ENCODE peak calls at places on chromosomes 13 and 19, in ten cellular contexts. O is tibial nerve, H is adrenal gland, S is tibial artery, E is HCT116, Q is small intestine, U is psoas muscle, A is OCI-LY7, C is esophagus squamous epithelium, F is esophagus muscularis mucosa. P is an unnamed sample.

GRCh38 chr19:38700350-38700932 is 43.8 kb downstream of the CAPN12 start:
- DNase-seq in O (no peak), H (no peak), S (no peak), E (no peak), Q (peak; percentile 65), U (no peak), A (no peak), C (no peak), F (no peak), P (peak; percentile 18)

GRCh38 chr19:7731218-7731595 is 703 bp downstream of the CLEC4G start:
- DNase-seq in O (no peak), H (no peak), S (no peak), E (no peak), Q (no peak), U (no peak), A (no peak), C (no peak), F (no peak), P (no peak)

GRCh38 chr19:47122359-47123335 is 8.0 kb upstream of the SAE1 start:
- DNase-seq in O (no peak), H (no peak), S (no peak), E (no peak), Q (no peak), U (no peak), A (no peak), C (no peak), F (no peak), P (no peak)

GRCh38 chr13:35471466-35472307 is 4.8 kb downstream of the MAB21L1 start:
- DNase-seq in O (no peak), H (no peak), S (no peak), E (no peak), Q (no peak), U (no peak), A (no peak), C (no peak), F (no peak), P (no peak)

GRCh38 chr19:34474233-34474989 is 7.1 kb upstream of the WTIP start:
- DNase-seq in O (no peak), H (no peak), S (no peak), E (no peak), Q (no peak), U (no peak), A (no peak), C (no peak), F (no peak), P (peak; percentile 13)

GRCh38 chr19:13935765-13936486 is 2.3 kb downstream of the PODNL1 start:
- DNase-seq in O (no peak), H (no peak), S (no peak), E (no peak), Q (no peak), U (no peak), A (no peak), C (no peak), F (no peak), P (no peak)

GRCh38 chr13:109293166-109293565 is 493.2 kb downstream of the IRS2 start:
- DNase-seq in O (no peak), H (no peak), S (no peak), E (no peak), Q (no peak), U (no peak), A (no peak), C (no peak), F (no peak), P (no peak)

GRCh38 chr13:79393564-79394249 is 12.3 kb downstream of the RBM26 start:
- DNase-seq in O (no peak), H (no peak), S (no peak), E (no peak), Q (peak; percentile 24), U (no peak), A (peak; percentile 72), C (peak; percentile 15), F (no peak), P (no peak)

GRCh38 chr19:28169168-28169862 is 1043.6 kb downstream of the UQCRFS1 start:
- DNase-seq in O (no peak), H (no peak), S (no peak), E (no peak), Q (no peak), U (no peak), A (no peak), C (no peak), F (no peak), P (no peak)

GRCh38 chr13:31264146-31264545 is 64.4 kb downstream of the B3GLCT start:
- DNase-seq in O (no peak), H (no peak), S (no peak), E (no peak), Q (no peak), U (no peak), A (no peak), C (no peak), F (no peak), P (no peak)

DNA sequence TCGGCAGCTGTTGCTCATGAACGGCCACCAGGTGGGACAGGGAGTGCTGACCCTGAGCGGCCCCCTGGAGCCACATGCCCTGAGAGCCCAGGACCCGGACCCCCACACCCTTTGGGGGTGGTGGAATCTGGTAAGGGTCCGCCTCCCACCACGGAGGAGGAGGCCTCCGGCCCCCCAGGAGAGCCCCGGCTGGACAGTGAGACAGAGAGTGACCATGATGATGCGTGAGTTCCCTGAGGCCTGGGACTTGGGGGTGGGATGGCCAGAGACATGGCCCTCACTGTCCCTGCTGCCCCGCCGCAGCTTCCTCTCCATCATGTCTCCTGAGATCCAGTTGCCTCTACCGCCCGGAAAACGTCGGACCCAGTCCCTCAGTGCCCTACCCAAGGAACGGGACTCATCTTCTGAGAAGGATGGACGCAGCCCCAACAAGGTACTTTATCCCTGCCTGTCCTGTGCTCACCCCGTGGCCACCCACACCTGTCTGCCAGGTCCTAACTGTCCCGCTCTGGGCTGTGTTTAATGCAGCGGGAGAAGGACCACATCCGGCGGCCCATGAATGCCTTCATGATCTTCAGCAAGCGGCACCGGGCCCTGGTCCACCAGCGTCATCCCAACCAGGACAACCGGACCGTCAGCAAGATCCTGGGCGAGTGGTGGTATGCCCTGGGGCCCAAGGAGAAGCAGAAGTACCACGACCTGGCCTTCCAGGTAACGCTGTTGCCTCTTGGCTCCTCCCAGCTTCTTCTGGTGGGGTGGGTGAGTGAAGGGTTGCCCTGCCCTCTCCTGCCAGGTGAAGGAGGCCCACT is 14.7 kb upstream of the PRR19 start:
- DNase-seq in O (no peak), H (peak; percentile 17), S (no peak), E (no peak), Q (no peak), U (no peak), A (no peak), C (no peak), F (no peak), P (peak; percentile 40)
- H3K36me3 ChIP-seq in O (peaks cover 28% of the 10 kb centered on the region), H (no peaks in the 10 kb centered on the region), S (peaks cover 59% of the 10 kb centered on the region), E (peaks cover 12% of the 10 kb centered on the region), Q (peaks cover 13% of the 10 kb centered on the region), U (peaks cover 8% of the 10 kb centered on the region), A (peaks cover 56% of the 10 kb centered on the region), C (peaks cover 45% of the 10 kb centered on the region), F (peaks cover 55% of the 10 kb centered on the region), P (no peaks in the 10 kb centered on the region)

GRCh38 chr19:6292006-6292405 is 12.2 kb upstream of the MLLT1 start:
- DNase-seq in O (no peak), H (no peak), S (no peak), E (peak; percentile 32), Q (no peak), U (no peak), A (peak; percentile 59), C (no peak), F (no peak), P (no peak)
- H3K27ac ChIP-seq in O (no peak overlapping the region), H (no peak overlapping the region), S (no peak overlapping the region), E (no peak overlapping the region), Q (no peak overlapping the region), U (no peak overlapping the region), A (no peak overlapping the region), C (no peak overlapping the region), F (no peak overlapping the region), P (no peak overlapping the region)

GRCh38 chr19:2353159-2353894 is 6.7 kb upstream of the TMPRSS9 start:
- DNase-seq in O (no peak), H (no peak), S (no peak), E (no peak), Q (no peak), U (no peak), A (no peak), C (no peak), F (no peak), P (peak; percentile 28)
- H3K36me3 ChIP-seq in O (no peaks in the 10 kb centered on the region), H (no peaks in the 10 kb centered on the region), S (peaks cover 61% of the 10 kb centered on the region), E (no peaks in the 10 kb centered on the region), Q (peaks cover 2% of the 10 kb centered on the region), U (no peaks in the 10 kb centered on the region), A (peaks cover 26% of the 10 kb centered on the region), C (peaks cover 10% of the 10 kb centered on the region), F (peaks cover 54% of the 10 kb centered on the region), P (no peaks in the 10 kb centered on the region)

GRCh38 chr19:55545443-55545842 is at the start of gene SBK3:
- DNase-seq in O (no peak), H (no peak), S (no peak), E (no peak), Q (no peak), U (no peak), A (no peak), C (no peak), F (no peak), P (no peak)
- H3K27ac ChIP-seq in O (no peak within 1 kb of the TSS), H (no peak within 1 kb of the TSS), S (no peak within 1 kb of the TSS), E (peak within 1 kb of the TSS; percentile 5), Q (peak within 1 kb of the TSS; percentile 47), U (peak within 1 kb of the TSS; percentile 94), A (no peak within 1 kb of the TSS), C (peak within 1 kb of the TSS; percentile 78), F (peak within 1 kb of the TSS; percentile 68), P (no peak within 1 kb of the TSS)

GRCh38 chr13:95728957-95729356 is 52.0 kb downstream of the DNAJC3 start:
- DNase-seq in O (no peak), H (no peak), S (no peak), E (no peak), Q (no peak), U (no peak), A (no peak), C (no peak), F (no peak), P (no peak)
- H3K36me3 ChIP-seq in O (no peaks in the 10 kb centered on the region), H (no peaks in the 10 kb centered on the region), S (no peaks in the 10 kb centered on the region), E (no peaks in the 10 kb centered on the region), Q (peaks cover 4% of the 10 kb centered on the region), U (no peaks in the 10 kb centered on the region), A (no peaks in the 10 kb centered on the region), C (no peaks in the 10 kb centered on the region), F (no peaks in the 10 kb centered on the region), P (no peaks in the 10 kb centered on the region)

DNA sequence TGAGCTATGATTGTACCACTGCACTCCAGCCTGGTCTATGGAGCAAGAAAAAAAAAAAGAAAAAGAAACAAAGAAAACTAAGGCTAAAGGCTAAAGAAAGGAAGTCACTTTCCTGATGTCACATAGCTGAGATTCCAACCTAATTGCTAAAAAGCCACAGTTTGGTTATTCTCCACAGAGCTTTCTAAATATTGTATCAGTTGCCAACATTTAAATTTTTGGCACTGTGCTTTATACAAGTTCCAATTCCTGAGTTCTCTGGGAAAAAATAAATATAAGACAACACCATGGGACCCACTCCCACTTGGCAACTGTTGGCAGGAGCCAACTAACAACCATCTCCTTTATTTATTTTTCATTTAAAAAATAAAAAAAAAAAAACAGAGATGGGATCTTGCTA is 11.2 kb upstream of the LYPD3 start:
- DNase-seq in O (no peak), H (no peak), S (no peak), E (no peak), Q (no peak), U (no peak), A (no peak), C (no peak), F (no peak), P (no peak)
- H3K27ac ChIP-seq in O (peak overlapping the region; percentile 89), H (peak overlapping the region; percentile 46), S (peak overlapping the region; percentile 75), E (no peak overlapping the region), Q (no peak overlapping the region), U (no peak overlapping the region), A (no peak overlapping the region), C (peak overlapping the region; percentile 92), F (peak overlapping the region; percentile 79), P (no peak overlapping the region)

P was measured in ovary.